ENCODE peak calls at places on chromosome 17, in nine cellular contexts. D is D721Med, R is fibroblast of pulmonary artery, P is PC-3, N is tibial artery, H is left ventricle myocardium inferior, Y is Caco-2, U is chondrocyte, M is B cell. C is an unnamed sample.

GRCh38 chr17:7842380-7842949 is 8.4 kb downstream of the KDM6B start:
- DNase-seq in D (no peak), R (peak), P (peak), N (peak), H (peak), Y (no peak), U (peak), M (peak), C (no peak)

GRCh38 chr17:74981979-74982662 is 5.3 kb upstream of the CDR2L start:
- DNase-seq in D (peak), R (peak), P (peak), N (peak), H (peak), Y (peak), U (no peak), M (peak), C (no peak)

GRCh38 chr17:6461792-6462524 is 17.7 kb downstream of the PIMREG start:
- DNase-seq in D (no peak), R (no peak), P (no peak), N (no peak), H (no peak), Y (no peak), U (peak), M (no peak), C (no peak)

GRCh38 chr17:8859029-8859803 is 8.3 kb downstream of the PIK3R6 start:
- DNase-seq in D (no peak), R (no peak), P (no peak), N (no peak), H (no peak), Y (no peak), U (no peak), M (no peak), C (no peak)

GRCh38 chr17:45338023-45338781 is 21.4 kb upstream of the MAP3K14 start:
- DNase-seq in D (no peak), R (peak), P (no peak), N (peak), H (no peak), Y (no peak), U (no peak), M (no peak), C (no peak)

GRCh38 chr17:27552467-27552779 is 78.6 kb upstream of the LGALS9 start:
- DNase-seq in D (no peak), R (peak), P (peak), N (no peak), H (no peak), Y (peak), U (no peak), M (no peak), C (no peak)

GRCh38 chr17:7263801-7264078 is 1.5 kb upstream of the CLDN7 start:
- DNase-seq in D (no peak), R (no peak), P (no peak), N (no peak), H (no peak), Y (no peak), U (no peak), M (no peak), C (no peak)

GRCh38 chr17:40516581-40517285 is 15.3 kb upstream of the TNS4 start:
- DNase-seq in D (no peak), R (no peak), P (peak), N (no peak), H (no peak), Y (peak), U (peak), M (peak), C (no peak)

GRCh38 chr17:64261422-64262124 is 1.5 kb downstream of the TEX2 start:
- DNase-seq in D (no peak), R (no peak), P (no peak), N (no peak), H (no peak), Y (no peak), U (no peak), M (no peak), C (no peak)

GRCh38 chr17:38911081-38911730 is 14.2 kb upstream of the LASP1NB start:
- DNase-seq in D (no peak), R (no peak), P (no peak), N (no peak), H (no peak), Y (no peak), U (peak), M (peak), C (no peak)

GRCh38 chr17:49821466-49821865 is 26.4 kb downstream of the TAC4 start:
- DNase-seq in D (no peak), R (no peak), P (no peak), N (no peak), H (no peak), Y (no peak), U (no peak), M (no peak), C (no peak)

GRCh38 chr17:77604301-77605031 is 354.0 kb upstream of the TNRC6C start:
- DNase-seq in D (no peak), R (no peak), P (no peak), N (peak), H (no peak), Y (no peak), U (no peak), M (no peak), C (no peak)

DNA sequence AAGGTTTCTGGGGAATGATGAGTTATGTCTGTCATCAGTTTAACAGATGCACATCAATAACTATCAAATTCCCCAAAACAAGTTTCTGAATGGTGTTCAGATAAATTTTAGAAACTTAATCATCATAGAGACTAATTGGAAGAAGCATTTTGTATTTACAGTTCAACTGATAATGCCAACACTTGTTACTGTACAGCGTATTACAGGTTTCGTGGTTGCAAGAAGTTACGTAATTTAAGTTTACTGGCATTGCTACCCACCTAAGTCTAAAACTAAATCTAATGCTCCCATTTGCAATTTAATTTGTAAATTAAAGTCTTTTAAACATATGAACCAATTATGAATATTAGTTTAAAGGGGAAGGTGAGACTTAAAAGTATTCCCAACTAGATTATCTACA is 3.0 kb downstream of the SRSF1 start:
- DNase-seq in D (no peak), R (no peak), P (no peak), N (no peak), H (no peak), Y (no peak), U (no peak), M (no peak), C (no peak)
- TF ChIP-seq CTCF in D (no peak), R (no peak), P (no peak), N (no peak), H (no peak), Y (no peak), U (no peak), M (no peak), C (no peak)

GRCh38 chr17:30299000-30299399 is 7.3 kb upstream of the BLMH start:
- DNase-seq in D (no peak), R (peak), P (peak), N (no peak), H (no peak), Y (no peak), U (no peak), M (no peak), C (no peak)
- TF ChIP-seq CTCF in D (peak), R (peak), P (peak), N (no peak), H (no peak), Y (peak), U (peak), M (no peak), C (peak)

DNA sequence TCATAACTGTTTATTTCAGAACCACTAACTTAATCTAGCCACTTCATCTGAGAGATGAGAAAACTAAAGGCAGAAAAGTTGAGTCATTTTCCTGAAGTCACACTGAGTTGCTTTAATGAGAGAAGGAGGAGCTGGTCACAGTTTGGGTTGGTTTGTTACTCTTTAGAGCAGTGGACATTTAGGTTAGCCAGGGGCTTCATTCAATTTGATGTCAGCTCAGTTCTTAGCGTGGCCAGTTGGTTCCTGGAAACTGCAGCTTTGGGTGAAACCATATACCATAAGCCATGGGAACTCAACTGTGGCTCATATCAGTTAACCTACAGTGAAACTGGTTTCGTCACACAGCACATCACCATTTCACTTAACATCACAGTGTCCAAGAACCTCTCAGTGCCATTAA is 59.2 kb upstream of the ADORA2B start:
- DNase-seq in D (no peak), R (peak), P (peak), N (no peak), H (no peak), Y (no peak), U (no peak), M (no peak), C (no peak)
- TF ChIP-seq CTCF in D (no peak), R (no peak), P (no peak), N (no peak), H (no peak), Y (no peak), U (no peak), M (no peak), C (no peak)

GRCh38 chr17:1561420-1562177 is 993 bp downstream of the PITPNA start:
- DNase-seq in D (no peak), R (peak), P (peak), N (no peak), H (no peak), Y (peak), U (no peak), M (peak), C (no peak)
- TF ChIP-seq CTCF in D (no peak), R (no peak), P (no peak), N (peak), H (peak), Y (peak), U (peak), M (peak), C (peak)

DNA sequence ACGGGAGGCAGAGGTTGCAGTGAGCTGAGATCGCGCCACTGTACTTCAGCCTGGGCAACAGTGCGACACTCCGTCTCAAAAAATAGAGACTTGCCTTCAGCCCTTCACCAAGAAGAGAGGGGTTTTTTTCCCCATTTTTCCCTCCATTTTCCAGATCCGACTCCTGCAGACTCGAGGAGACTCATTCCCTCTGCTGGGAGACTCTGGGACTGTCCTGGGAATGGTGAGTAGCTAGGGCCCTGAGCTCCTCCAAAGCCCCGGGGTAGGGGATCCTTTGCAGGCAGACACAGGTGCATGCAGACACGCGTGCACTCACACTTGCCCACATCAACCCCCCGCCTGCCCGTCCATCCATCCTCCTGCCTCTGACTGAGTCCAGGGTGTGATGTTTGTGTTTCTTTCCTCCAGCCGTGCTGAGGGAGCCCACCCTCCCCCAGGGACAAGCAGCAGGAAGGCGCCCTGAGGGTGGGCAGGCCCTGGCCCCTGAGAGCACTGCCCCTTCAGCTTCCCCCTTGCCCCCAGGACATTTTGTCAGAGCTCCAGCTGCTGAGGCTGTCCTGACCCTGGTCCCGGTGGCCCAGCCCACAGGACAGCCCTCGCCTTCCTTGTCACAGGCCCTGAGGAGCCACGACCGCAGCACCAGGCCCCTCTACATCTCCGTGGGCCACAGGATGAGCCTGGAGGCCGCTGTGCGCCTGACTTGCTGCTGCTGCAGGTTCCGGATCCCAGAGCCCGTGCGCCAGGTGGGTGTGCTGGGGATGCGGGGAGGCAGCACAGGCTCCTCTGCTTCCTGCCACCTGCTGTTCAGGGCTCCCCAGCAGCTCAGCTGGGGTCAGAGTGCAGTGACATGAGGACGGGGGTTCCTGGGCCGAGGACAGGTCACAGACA is 10.2 kb downstream of the ENDOV start:
- DNase-seq in D (peak), R (no peak), P (no peak), N (no peak), H (no peak), Y (peak), U (peak), M (peak), C (no peak)
- TF ChIP-seq CTCF in D (no peak), R (no peak), P (no peak), N (no peak), H (no peak), Y (peak), U (no peak), M (no peak), C (no peak)

GRCh38 chr17:2388705-2389099 is 12.2 kb downstream of the MNT start:
- DNase-seq in D (no peak), R (no peak), P (no peak), N (no peak), H (no peak), Y (no peak), U (no peak), M (no peak), C (no peak)
- TF ChIP-seq CTCF in D (no peak), R (no peak), P (no peak), N (no peak), H (no peak), Y (no peak), U (no peak), M (no peak), C (no peak)

DNA sequence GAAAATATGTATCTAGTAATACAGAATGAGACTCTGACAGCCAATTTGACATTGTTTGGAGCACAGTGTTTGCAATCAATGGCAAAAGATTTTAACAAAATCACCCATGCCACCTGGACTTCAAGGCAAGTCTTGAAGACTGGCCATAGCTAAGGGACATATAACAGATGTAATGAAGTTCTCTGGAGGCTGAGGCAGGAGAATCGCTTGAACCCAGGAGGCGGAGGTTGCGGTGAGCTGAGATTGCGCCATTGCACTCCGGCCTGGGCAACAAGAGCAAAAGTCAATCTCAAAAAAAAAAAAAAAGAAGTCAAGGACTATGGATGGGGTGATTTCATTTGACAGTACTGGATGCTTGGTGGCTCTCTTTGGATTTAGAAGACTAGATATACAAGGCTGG is 5.6 kb upstream of the BPTF start:
- DNase-seq in D (no peak), R (no peak), P (no peak), N (no peak), H (no peak), Y (no peak), U (no peak), M (no peak), C (no peak)
- TF ChIP-seq CTCF in D (no peak), R (no peak), P (no peak), N (no peak), H (no peak), Y (no peak), U (no peak), M (no peak), C (no peak)

C was measured in AG09319.